ENCODE peak calls at places on chromosome 21, in ten cellular contexts. One of them, this sample, is unnamed.

GRCh38 chr21:30684506-30684905 is 34.1 kb downstream of the KRTAP21-3 start:
- DNase-seq in neuronal stem cell: no peak
- DNase-seq in T-helper 2 cell: peak; percentile 62
- DNase-seq in keratinocyte: no peak
- DNase-seq in H4: no peak
- DNase-seq in iPS-NIHi11: no peak
- DNase-seq in choroid plexus epithelial cell: no peak
- DNase-seq in activated CD8-positive, alpha-beta T cell treated with anti-CD3 and anti-CD28 coated beads for 36 hours: no peak
- DNase-seq in HEK293T: no peak
- DNase-seq in cardiac septum: no peak
- DNase-seq in this sample: no peak

GRCh38 chr21:27429612-27430361 is 462.9 kb upstream of the ADAMTS5 start:
- DNase-seq in neuronal stem cell: no peak
- DNase-seq in T-helper 2 cell: no peak
- DNase-seq in keratinocyte: no peak
- DNase-seq in H4: no peak
- DNase-seq in iPS-NIHi11: no peak
- DNase-seq in choroid plexus epithelial cell: peak; percentile 60
- DNase-seq in activated CD8-positive, alpha-beta T cell treated with anti-CD3 and anti-CD28 coated beads for 36 hours: no peak
- DNase-seq in HEK293T: no peak
- DNase-seq in cardiac septum: no peak
- DNase-seq in this sample: no peak

GRCh38 chr21:37763298-37763697 is 153.0 kb downstream of the KCNJ6 start:
- DNase-seq in neuronal stem cell: no peak
- DNase-seq in T-helper 2 cell: no peak
- DNase-seq in keratinocyte: no peak
- DNase-seq in H4: no peak
- DNase-seq in iPS-NIHi11: no peak
- DNase-seq in choroid plexus epithelial cell: no peak
- DNase-seq in activated CD8-positive, alpha-beta T cell treated with anti-CD3 and anti-CD28 coated beads for 36 hours: no peak
- DNase-seq in HEK293T: no peak
- DNase-seq in cardiac septum: no peak
- DNase-seq in this sample: no peak

GRCh38 chr21:36135391-36136094 is 664 bp downstream of the CBR3 start:
- DNase-seq in neuronal stem cell: no peak
- DNase-seq in T-helper 2 cell: peak; percentile 85
- DNase-seq in keratinocyte: peak; percentile 33
- DNase-seq in H4: peak; percentile 87
- DNase-seq in iPS-NIHi11: peak; percentile 63
- DNase-seq in choroid plexus epithelial cell: peak; percentile 80
- DNase-seq in activated CD8-positive, alpha-beta T cell treated with anti-CD3 and anti-CD28 coated beads for 36 hours: peak; percentile 84
- DNase-seq in HEK293T: peak; percentile 70
- DNase-seq in cardiac septum: peak; percentile 79
- DNase-seq in this sample: peak; percentile 40

GRCh38 chr21:33088384-33088783 is 18.4 kb downstream of the OLIG1 start:
- DNase-seq in neuronal stem cell: no peak
- DNase-seq in T-helper 2 cell: no peak
- DNase-seq in keratinocyte: no peak
- DNase-seq in H4: no peak
- DNase-seq in iPS-NIHi11: no peak
- DNase-seq in choroid plexus epithelial cell: no peak
- DNase-seq in activated CD8-positive, alpha-beta T cell treated with anti-CD3 and anti-CD28 coated beads for 36 hours: no peak
- DNase-seq in HEK293T: no peak
- DNase-seq in cardiac septum: peak; percentile 65
- DNase-seq in this sample: no peak

GRCh38 chr21:38819719-38820147 is 14.0 kb downstream of the ETS2 start:
- DNase-seq in neuronal stem cell: no peak
- DNase-seq in T-helper 2 cell: no peak
- DNase-seq in keratinocyte: no peak
- DNase-seq in H4: peak; percentile 74
- DNase-seq in iPS-NIHi11: peak; percentile 29
- DNase-seq in choroid plexus epithelial cell: peak; percentile 79
- DNase-seq in activated CD8-positive, alpha-beta T cell treated with anti-CD3 and anti-CD28 coated beads for 36 hours: no peak
- DNase-seq in HEK293T: no peak
- DNase-seq in cardiac septum: no peak
- DNase-seq in this sample: no peak

GRCh38 chr21:42032968-42033367 is 22.8 kb upstream of the ZBTB21 start:
- DNase-seq in neuronal stem cell: no peak
- DNase-seq in T-helper 2 cell: no peak
- DNase-seq in keratinocyte: no peak
- DNase-seq in H4: no peak
- DNase-seq in iPS-NIHi11: no peak
- DNase-seq in choroid plexus epithelial cell: no peak
- DNase-seq in activated CD8-positive, alpha-beta T cell treated with anti-CD3 and anti-CD28 coated beads for 36 hours: no peak
- DNase-seq in HEK293T: no peak
- DNase-seq in cardiac septum: no peak
- DNase-seq in this sample: no peak

GRCh38 chr21:39168800-39169199 is 14.5 kb downstream of the PSMG1 start:
- DNase-seq in neuronal stem cell: no peak
- DNase-seq in T-helper 2 cell: no peak
- DNase-seq in keratinocyte: no peak
- DNase-seq in H4: no peak
- DNase-seq in iPS-NIHi11: no peak
- DNase-seq in choroid plexus epithelial cell: no peak
- DNase-seq in activated CD8-positive, alpha-beta T cell treated with anti-CD3 and anti-CD28 coated beads for 36 hours: no peak
- DNase-seq in HEK293T: no peak
- DNase-seq in cardiac septum: no peak
- DNase-seq in this sample: no peak

GRCh38 chr21:33543505-33544129 is 779 bp downstream of the SON start:
- DNase-seq in neuronal stem cell: no peak
- DNase-seq in T-helper 2 cell: peak; percentile 20
- DNase-seq in keratinocyte: no peak
- DNase-seq in H4: peak; percentile 64
- DNase-seq in iPS-NIHi11: peak; percentile 54
- DNase-seq in choroid plexus epithelial cell: no peak
- DNase-seq in activated CD8-positive, alpha-beta T cell treated with anti-CD3 and anti-CD28 coated beads for 36 hours: peak; percentile 83
- DNase-seq in HEK293T: no peak
- DNase-seq in cardiac septum: peak; percentile 84
- DNase-seq in this sample: peak; percentile 3

GRCh38 chr21:46124083-46124925 is 26.4 kb downstream of the COL6A2 start:
- DNase-seq in neuronal stem cell: no peak
- DNase-seq in T-helper 2 cell: no peak
- DNase-seq in keratinocyte: no peak
- DNase-seq in H4: no peak
- DNase-seq in iPS-NIHi11: no peak
- DNase-seq in choroid plexus epithelial cell: no peak
- DNase-seq in activated CD8-positive, alpha-beta T cell treated with anti-CD3 and anti-CD28 coated beads for 36 hours: no peak
- DNase-seq in HEK293T: no peak
- DNase-seq in cardiac septum: peak; percentile 33
- DNase-seq in this sample: no peak

GRCh38 chr21:41973861-41974751 is 20.3 kb upstream of the C2CD2 start:
- DNase-seq in neuronal stem cell: no peak
- DNase-seq in T-helper 2 cell: peak; percentile 4
- DNase-seq in keratinocyte: no peak
- DNase-seq in H4: peak; percentile 45
- DNase-seq in iPS-NIHi11: peak; percentile 63
- DNase-seq in choroid plexus epithelial cell: no peak
- DNase-seq in activated CD8-positive, alpha-beta T cell treated with anti-CD3 and anti-CD28 coated beads for 36 hours: peak; percentile 31
- DNase-seq in HEK293T: peak; percentile 41
- DNase-seq in cardiac septum: no peak
- DNase-seq in this sample: no peak

GRCh38 chr21:15415541-15416261 is 314.1 kb upstream of the USP25 start:
- DNase-seq in neuronal stem cell: no peak
- DNase-seq in T-helper 2 cell: no peak
- DNase-seq in keratinocyte: no peak
- DNase-seq in H4: no peak
- DNase-seq in iPS-NIHi11: no peak
- DNase-seq in choroid plexus epithelial cell: no peak
- DNase-seq in activated CD8-positive, alpha-beta T cell treated with anti-CD3 and anti-CD28 coated beads for 36 hours: no peak
- DNase-seq in HEK293T: no peak
- DNase-seq in cardiac septum: no peak
- DNase-seq in this sample: no peak

GRCh38 chr21:42833439-42833815 is 45.9 kb downstream of the WDR4 start:
- DNase-seq in neuronal stem cell: no peak
- DNase-seq in T-helper 2 cell: peak; percentile 85
- DNase-seq in keratinocyte: no peak
- DNase-seq in H4: no peak
- DNase-seq in iPS-NIHi11: peak; percentile 68
- DNase-seq in choroid plexus epithelial cell: peak; percentile 12
- DNase-seq in activated CD8-positive, alpha-beta T cell treated with anti-CD3 and anti-CD28 coated beads for 36 hours: peak; percentile 81
- DNase-seq in HEK293T: peak; percentile 70
- DNase-seq in cardiac septum: no peak
- DNase-seq in this sample: peak; percentile 41

GRCh38 chr21:46355161-46356004 is 31.4 kb downstream of the PCNT start:
- DNase-seq in neuronal stem cell: no peak
- DNase-seq in T-helper 2 cell: no peak
- DNase-seq in keratinocyte: no peak
- DNase-seq in H4: no peak
- DNase-seq in iPS-NIHi11: no peak
- DNase-seq in choroid plexus epithelial cell: no peak
- DNase-seq in activated CD8-positive, alpha-beta T cell treated with anti-CD3 and anti-CD28 coated beads for 36 hours: peak; percentile 60
- DNase-seq in HEK293T: no peak
- DNase-seq in cardiac septum: no peak
- DNase-seq in this sample: no peak